ENCODE peak calls at places on chromosomes 13 and 19, in seven cellular contexts. K is anterior cingulate cortex; C is heart right ventricle; V is iris pigment epithelial cell; R is upper lobe of right lung; Y is HTR-8/SVneo; X is stimulated activated CD8-positive, alpha-beta memory T cell treated with anti-CD3 and anti-CD28 coated beads, Interleukin-2, amount 100 ng/mL, for 48 hours. E is an unnamed sample.

GRCh38 chr19:3608750-3609322 is 2.2 kb upstream of the TBXA2R start:
- DNase-seq in K (no peak), C (peak; percentile 70), V (no peak), R (no peak), Y (no peak), X (no peak), E (peak; percentile 38)

GRCh38 chr19:18225702-18226468 is at the start of gene PDE4C:
- DNase-seq in K (no peak), C (peak; percentile 57), V (peak; percentile 22), R (no peak), Y (no peak), X (no peak), E (peak; percentile 11)

GRCh38 chr19:1324792-1325567 is 39.3 kb downstream of the EFNA2 start:
- DNase-seq in K (peak; percentile 83), C (peak; percentile 57), V (peak; percentile 76), R (no peak), Y (peak; percentile 28), X (peak; percentile 13), E (peak; percentile 79)

GRCh38 chr13:108895220-108895704 is 265.9 kb downstream of the MYO16 start:
- DNase-seq in K (no peak), C (no peak), V (peak; percentile 56), R (no peak), Y (no peak), X (no peak), E (peak; percentile 52)

GRCh38 chr13:109151696-109152095 is 522.3 kb downstream of the MYO16 start:
- DNase-seq in K (no peak), C (no peak), V (peak; percentile 49), R (no peak), Y (no peak), X (no peak), E (no peak)

GRCh38 chr19:51531349-51532315 is at the start of gene SIGLEC6:
- DNase-seq in K (peak; percentile 34), C (peak; percentile 20), V (no peak), R (peak; percentile 86), Y (no peak), X (peak; percentile 18), E (no peak)

GRCh38 chr19:6970478-6970877 is 50.8 kb downstream of the MBD3L2B start:
- DNase-seq in K (no peak), C (no peak), V (peak; percentile 5), R (no peak), Y (no peak), X (no peak), E (no peak)

GRCh38 chr13:24506698-24507335 is 5.8 kb downstream of the PARP4 start:
- DNase-seq in K (no peak), C (no peak), V (no peak), R (no peak), Y (no peak), X (no peak), E (no peak)

GRCh38 chr13:33577037-33577436 is 240.9 kb upstream of the RFC3 start:
- DNase-seq in K (no peak), C (no peak), V (peak; percentile 32), R (no peak), Y (no peak), X (no peak), E (peak; percentile 20)

GRCh38 chr13:85638265-85638664 is 161.0 kb downstream of the SLITRK6 start:
- DNase-seq in K (no peak), C (no peak), V (no peak), R (no peak), Y (no peak), X (no peak), E (no peak)

GRCh38 chr19:56740478-56740877 is 68.9 kb upstream of the ZNF835 start:
- DNase-seq in K (no peak), C (no peak), V (no peak), R (no peak), Y (no peak), X (no peak), E (no peak)

GRCh38 chr19:11420894-11421606 is 1.9 kb upstream of the RGL3 start:
- DNase-seq in K (no peak), C (peak; percentile 37), V (no peak), R (no peak), Y (no peak), X (no peak), E (no peak)

GRCh38 chr19:49823472-49823871 is 5.4 kb downstream of the MED25 start:
- DNase-seq in K (no peak), C (no peak), V (no peak), R (no peak), Y (no peak), X (no peak), E (no peak)

GRCh38 chr13:100089633-100090032 is 740 bp downstream of the PCCA start:
- DNase-seq in K (no peak), C (no peak), V (peak; percentile 43), R (no peak), Y (no peak), X (no peak), E (peak; percentile 29)

GRCh38 chr19:14916848-14917247 is 24.4 kb upstream of the OR7C2 start:
- DNase-seq in K (no peak), C (no peak), V (no peak), R (no peak), Y (no peak), X (no peak), E (no peak)

GRCh38 chr19:50926144-50926543 is 14.9 kb upstream of the KLK4 start:
- DNase-seq in K (no peak), C (no peak), V (no peak), R (no peak), Y (no peak), X (no peak), E (no peak)

GRCh38 chr13:79684426-79684825 is 203.5 kb downstream of the NDFIP2 start:
- DNase-seq in K (no peak), C (no peak), V (no peak), R (no peak), Y (no peak), X (no peak), E (no peak)

GRCh38 chr13:19607523-19608078 is 25.9 kb upstream of the MPHOSPH8 start:
- DNase-seq in K (no peak), C (no peak), V (peak; percentile 54), R (no peak), Y (no peak), X (no peak), E (no peak)

GRCh38 chr13:39448831-39449230 is 154.2 kb downstream of the LHFPL6 start:
- DNase-seq in K (no peak), C (peak; percentile 23), V (peak; percentile 46), R (no peak), Y (no peak), X (no peak), E (no peak)

GRCh38 chr19:10271543-10272086 is 695 bp downstream of the ICAM1 start:
- DNase-seq in K (no peak), C (no peak), V (peak; percentile 78), R (no peak), Y (no peak), X (no peak), E (peak; percentile 66)

GRCh38 chr19:35959040-35959967 is 23.1 kb downstream of the LRFN3 start:
- DNase-seq in K (peak; percentile 30), C (no peak), V (peak; percentile 16), R (peak; percentile 88), Y (no peak), X (peak; percentile 57), E (peak; percentile 8)

GRCh38 chr19:42288881-42289555 is 12.9 kb upstream of the PRR19 start:
- DNase-seq in K (no peak), C (peak; percentile 4), V (no peak), R (no peak), Y (no peak), X (no peak), E (no peak)

GRCh38 chr19:39301562-39301961 is 5.4 kb downstream of the IFNL1 start:
- DNase-seq in K (no peak), C (no peak), V (no peak), R (no peak), Y (no peak), X (no peak), E (no peak)

GRCh38 chr19:1274852-1275259 is 474 bp upstream of the FAM174C start:
- DNase-seq in K (no peak), C (no peak), V (no peak), R (peak; percentile 77), Y (no peak), X (no peak), E (no peak)

E was measured in cardiac fibroblast.